ENCODE peak calls at places on chromosomes 2 and 18, in seven cellular contexts. I, X, W, S, Y, P and U are unnamed samples.

GRCh38 chr18:58823385-58823784 is 41.3 kb upstream of the ZNF532 start:
- DNase-seq in I (no peak), X (no peak), W (no peak), S (no peak), Y (no peak), P (no peak), U (no peak)

GRCh38 chr2:201680743-201681142 is 17.7 kb downstream of the MPP4 start:
- DNase-seq in I (no peak), X (no peak), W (peak), S (no peak), Y (no peak), P (no peak), U (no peak)

GRCh38 chr18:79420033-79420745 is 24.5 kb downstream of the NFATC1 start:
- DNase-seq in I (no peak), X (no peak), W (peak), S (no peak), Y (peak), P (peak), U (no peak)

GRCh38 chr2:214052235-214052634 is 358.6 kb upstream of the VWC2L start:
- DNase-seq in I (no peak), X (no peak), W (no peak), S (no peak), Y (no peak), P (no peak), U (no peak)

GRCh38 chr2:228827056-228827455 is 444.0 kb downstream of the PID1 start:
- DNase-seq in I (no peak), X (no peak), W (no peak), S (no peak), Y (no peak), P (no peak), U (peak)

GRCh38 chr2:102664439-102665042 is 45.2 kb downstream of the SLC9A2 start:
- DNase-seq in I (no peak), X (no peak), W (peak), S (no peak), Y (no peak), P (no peak), U (peak)

GRCh38 chr2:127674241-127675209 is 805 bp downstream of the LIMS2 start:
- DNase-seq in I (no peak), X (peak), W (no peak), S (no peak), Y (peak), P (peak), U (no peak)

GRCh38 chr2:37523861-37524362 is 147.5 kb downstream of the CDC42EP3 start:
- DNase-seq in I (no peak), X (no peak), W (no peak), S (peak), Y (no peak), P (no peak), U (no peak)

GRCh38 chr2:176398783-176399182 is 129.5 kb downstream of the MTX2 start:
- DNase-seq in I (no peak), X (no peak), W (no peak), S (no peak), Y (no peak), P (no peak), U (no peak)

GRCh38 chr2:57862153-57862552 is 184.5 kb upstream of the VRK2 start:
- DNase-seq in I (no peak), X (no peak), W (no peak), S (no peak), Y (no peak), P (no peak), U (no peak)

GRCh38 chr2:191696001-191696400 is 18.1 kb downstream of the NABP1 start:
- DNase-seq in I (no peak), X (no peak), W (no peak), S (no peak), Y (peak), P (no peak), U (no peak)

GRCh38 chr2:218400167-218400929 is 680 bp downstream of the CTDSP1 start:
- DNase-seq in I (peak), X (peak), W (peak), S (peak), Y (peak), P (peak), U (no peak)

GRCh38 chr2:235740821-235741220 is 247.0 kb downstream of the AGAP1 start:
- DNase-seq in I (no peak), X (no peak), W (peak), S (no peak), Y (no peak), P (no peak), U (no peak)

GRCh38 chr2:118747066-118747465 is 100.4 kb downstream of the EN1 start:
- DNase-seq in I (no peak), X (no peak), W (no peak), S (no peak), Y (no peak), P (no peak), U (no peak)

GRCh38 chr18:48084858-48085257 is 154.4 kb upstream of the SMAD2 start:
- DNase-seq in I (no peak), X (no peak), W (no peak), S (no peak), Y (no peak), P (no peak), U (no peak)

GRCh38 chr2:46555646-46556205 is 76.4 kb downstream of the TMEM247 start:
- DNase-seq in I (no peak), X (no peak), W (no peak), S (no peak), Y (no peak), P (no peak), U (no peak)

GRCh38 chr2:35997488-35997887 is 358.1 kb upstream of the CRIM1 start:
- DNase-seq in I (no peak), X (no peak), W (no peak), S (no peak), Y (no peak), P (no peak), U (no peak)

GRCh38 chr2:214902273-214902672 is 92.8 kb upstream of the BARD1 start:
- DNase-seq in I (no peak), X (no peak), W (no peak), S (no peak), Y (no peak), P (no peak), U (no peak)

GRCh38 chr2:108612514-108613183 is 78.4 kb downstream of the LIMS1 start:
- DNase-seq in I (no peak), X (no peak), W (no peak), S (no peak), Y (no peak), P (no peak), U (no peak)

GRCh38 chr2:108345941-108346340 is 31.8 kb upstream of the SULT1C4 start:
- DNase-seq in I (no peak), X (no peak), W (no peak), S (no peak), Y (no peak), P (no peak), U (no peak)

GRCh38 chr2:234047361-234047760 is 3.1 kb upstream of the SPP2 start:
- DNase-seq in I (no peak), X (no peak), W (no peak), S (no peak), Y (no peak), P (no peak), U (no peak)

GRCh38 chr2:162917626-162918025 is 79.1 kb upstream of the KCNH7 start:
- DNase-seq in I (no peak), X (no peak), W (no peak), S (no peak), Y (no peak), P (no peak), U (no peak)

GRCh38 chr2:161905389-161906046 is 168.5 kb downstream of the DPP4 start:
- DNase-seq in I (no peak), X (no peak), W (no peak), S (no peak), Y (no peak), P (no peak), U (no peak)

GRCh38 chr2:140567734-140568133 is 1563.1 kb downstream of the LRP1B start:
- DNase-seq in I (no peak), X (no peak), W (no peak), S (no peak), Y (no peak), P (no peak), U (no peak)

GRCh38 chr2:39452396-39452795 is 15.3 kb upstream of the MAP4K3 start:
- DNase-seq in I (no peak), X (no peak), W (no peak), S (no peak), Y (no peak), P (no peak), U (peak)

GRCh38 chr2:78455586-78455985 is 569.9 kb upstream of the REG3G start:
- DNase-seq in I (no peak), X (no peak), W (no peak), S (no peak), Y (no peak), P (no peak), U (no peak)

GRCh38 chr2:8514748-8515389 is 167.0 kb upstream of the ID2 start:
- DNase-seq in I (no peak), X (no peak), W (no peak), S (no peak), Y (no peak), P (no peak), U (no peak)

GRCh38 chr2:8517850-8518480 is 163.9 kb upstream of the ID2 start:
- DNase-seq in I (no peak), X (no peak), W (no peak), S (no peak), Y (no peak), P (no peak), U (no peak)

GRCh38 chr2:8514274-8514662 is 167.6 kb upstream of the ID2 start:
- DNase-seq in I (no peak), X (no peak), W (no peak), S (no peak), Y (no peak), P (no peak), U (no peak)

GRCh38 chr2:8515390-8515761 is 166.5 kb upstream of the ID2 start:
- DNase-seq in I (no peak), X (peak), W (no peak), S (no peak), Y (no peak), P (no peak), U (no peak)

GRCh38 chr2:8515864-8516533 is 165.9 kb upstream of the ID2 start:
- DNase-seq in I (no peak), X (no peak), W (no peak), S (no peak), Y (no peak), P (no peak), U (no peak)
- H3K27ac ChIP-seq in I (no peak), X (peak), W (no peak), S (no peak), Y (peak), P (no peak), U (no peak)

DNA sequence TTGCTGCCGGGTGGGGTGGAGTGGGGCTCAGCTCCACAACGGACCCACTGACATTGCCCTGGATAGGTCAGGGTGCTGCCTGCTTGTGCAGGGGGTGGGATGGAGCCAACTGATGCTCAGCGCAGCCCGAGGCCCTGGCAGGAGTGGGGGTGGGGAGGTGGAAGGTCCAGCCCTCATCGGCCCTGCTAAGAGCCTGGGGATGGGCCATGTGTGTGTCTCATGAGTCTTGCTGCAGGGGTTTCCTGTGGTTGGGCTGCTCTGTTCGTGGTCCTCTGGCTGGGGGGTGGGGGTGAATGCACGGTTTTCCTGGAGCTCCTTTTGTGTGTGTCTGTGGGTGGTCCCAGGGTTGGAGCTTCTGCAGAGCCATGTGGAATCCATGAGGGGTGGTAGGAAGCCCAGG is 39.4 kb upstream of the GALR1 start:
- DNase-seq in I (no peak), X (no peak), W (no peak), S (no peak), Y (no peak), P (peak), U (no peak)
- H3K27ac ChIP-seq in I (no peak), X (peak), W (no peak), S (no peak), Y (peak), P (no peak), U (no peak)

GRCh38 chr2:12330916-12331315 is 385.8 kb upstream of the TRIB2 start:
- DNase-seq in I (no peak), X (no peak), W (peak), S (no peak), Y (no peak), P (no peak), U (peak)

GRCh38 chr2:12335185-12335584 is 381.6 kb upstream of the TRIB2 start:
- DNase-seq in I (no peak), X (no peak), W (no peak), S (no peak), Y (no peak), P (no peak), U (no peak)

GRCh38 chr2:12334289-12335003 is 382.3 kb upstream of the TRIB2 start:
- DNase-seq in I (no peak), X (no peak), W (peak), S (no peak), Y (no peak), P (no peak), U (no peak)

GRCh38 chr2:12331698-12332097 is 385.0 kb upstream of the TRIB2 start:
- DNase-seq in I (no peak), X (no peak), W (no peak), S (no peak), Y (no peak), P (no peak), U (no peak)

DNA sequence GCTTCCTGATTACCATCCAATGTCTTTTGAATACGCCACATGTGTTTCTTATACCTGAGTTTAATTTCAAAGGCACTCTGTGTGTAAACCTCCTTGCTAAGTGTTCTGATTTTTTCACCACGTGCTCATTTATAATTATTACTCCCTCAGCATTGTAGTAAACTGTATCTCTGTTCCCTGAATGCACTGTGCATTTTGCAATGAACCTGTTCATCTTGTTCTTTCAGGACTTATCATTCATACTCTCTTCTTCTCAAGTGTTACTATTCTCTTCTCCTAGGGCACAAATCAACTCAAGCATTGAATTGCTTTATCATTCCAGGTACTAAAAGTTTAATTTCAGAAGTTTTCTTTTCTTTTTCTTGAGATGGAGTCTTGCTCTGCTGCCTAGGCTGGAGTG is 383.4 kb upstream of the TRIB2 start:
- DNase-seq in I (no peak), X (no peak), W (no peak), S (no peak), Y (no peak), P (no peak), U (no peak)
- H3K27ac ChIP-seq in I (no peak), X (no peak), W (no peak), S (no peak), Y (no peak), P (no peak), U (no peak)

GRCh38 chr18:77066101-77066500 is 66.5 kb downstream of the MBP start:
- DNase-seq in I (no peak), X (no peak), W (no peak), S (no peak), Y (no peak), P (no peak), U (no peak)
- H3K27ac ChIP-seq in I (peak), X (peak), W (no peak), S (no peak), Y (no peak), P (peak), U (no peak)

GRCh38 chr2:224413381-224413780 is 11.5 kb upstream of the FAM124B start:
- DNase-seq in I (no peak), X (no peak), W (no peak), S (no peak), Y (no peak), P (no peak), U (no peak)
- H3K27ac ChIP-seq in I (no peak), X (no peak), W (no peak), S (no peak), Y (no peak), P (no peak), U (no peak)